ENCODE peak calls at places on chromosomes 16 and 17, in eight cellular contexts. H is GM23338, N is HCT116, I is SK-N-SH, M is GM12878, L is K562, Q is HL-60, X is HepG2. J is an unnamed sample.
A peak's percentile ranks its signal among the peaks of the same experiment; 100 is the strongest.

GRCh38 chr16:11794991-11795886 is 1.8 kb downstream of the ZC3H7A start:
- DNase-seq in X (no peak), L (no peak), N (no peak), H (no peak), Q (no peak), M (no peak), I (no peak), J (no peak)

GRCh38 chr17:8832711-8833352 is 33.7 kb upstream of the MFSD6L start:
- DNase-seq in N (peak; percentile 12), M (no peak), X (no peak), Q (no peak), H (peak; percentile 85), I (peak; percentile 75), L (peak; percentile 73), J (no peak)

GRCh38 chr17:39927928-39928867 is 666 bp downstream of the LRRC3C start:
- DNase-seq in H (peak; percentile 88), M (no peak), L (peak; percentile 40), Q (no peak), I (peak; percentile 52), X (peak; percentile 72), N (no peak), J (no peak)

GRCh38 chr16:49628148-49628547 is 227.8 kb downstream of the ZNF423 start:
- DNase-seq in N (no peak), Q (no peak), H (no peak), X (no peak), I (no peak), M (no peak), L (no peak), J (no peak)

GRCh38 chr16:87945351-87946042 is 5.7 kb upstream of the BANP start:
- DNase-seq in H (peak; percentile 85), I (peak; percentile 90), X (no peak), N (peak; percentile 90), Q (no peak), M (no peak), L (no peak), J (no peak)

GRCh38 chr16:46826618-46827017 is 4.4 kb downstream of the C16orf87 start:
- DNase-seq in I (no peak), M (no peak), N (no peak), H (no peak), Q (no peak), X (no peak), L (no peak), J (no peak)

GRCh38 chr16:58377932-58378331 is 14.3 kb upstream of the GINS3 start:
- DNase-seq in Q (no peak), N (no peak), H (no peak), I (no peak), M (no peak), L (no peak), X (no peak), J (no peak)

GRCh38 chr16:89687092-89687940 is 827 bp downstream of the CDK10 start:
- DNase-seq in X (peak; percentile 99), I (no peak), H (peak; percentile 59), L (peak; percentile 52), N (no peak), M (peak; percentile 24), Q (no peak), J (no peak)

GRCh38 chr17:57925361-57925990 is 29.7 kb downstream of the CUEDC1 start:
- DNase-seq in X (no peak), Q (no peak), H (no peak), I (peak; percentile 64), L (no peak), N (no peak), M (no peak), J (no peak)

GRCh38 chr16:68378436-68379415 is 67.9 kb downstream of the PRMT7 start:
- DNase-seq in N (no peak), X (no peak), L (peak; percentile 39), Q (no peak), M (no peak), I (no peak), H (no peak), J (no peak)

GRCh38 chr16:1681032-1681431 is 3.0 kb downstream of the JPT2 start:
- DNase-seq in L (no peak), I (no peak), Q (no peak), M (no peak), X (no peak), H (no peak), N (no peak), J (no peak)

GRCh38 chr17:20153231-20153630 is 144.1 kb downstream of the SPECC1 start:
- DNase-seq in X (no peak), I (no peak), Q (no peak), H (no peak), L (no peak), N (no peak), M (no peak), J (no peak)

GRCh38 chr16:85844786-85845185 is 45.3 kb downstream of the COX4I1 start:
- DNase-seq in M (no peak), H (no peak), L (no peak), I (no peak), N (no peak), Q (no peak), X (peak; percentile 29), J (no peak)

GRCh38 chr16:85846461-85846860 is 47.0 kb downstream of the COX4I1 start:
- DNase-seq in X (no peak), M (no peak), Q (no peak), N (no peak), H (no peak), L (no peak), I (no peak), J (no peak)

GRCh38 chr16:85843471-85844168 is 44.1 kb downstream of the COX4I1 start:
- DNase-seq in Q (no peak), H (no peak), M (no peak), N (no peak), I (no peak), L (no peak), X (no peak), J (no peak)

GRCh38 chr16:85844169-85844481 is 44.6 kb downstream of the COX4I1 start:
- DNase-seq in N (no peak), I (no peak), X (no peak), M (no peak), L (no peak), H (no peak), Q (no peak), J (no peak)

GRCh38 chr16:85845276-85845675 is 45.8 kb downstream of the COX4I1 start:
- DNase-seq in N (no peak), H (no peak), X (no peak), I (no peak), L (no peak), M (no peak), Q (no peak), J (no peak)
- H3K27me3 ChIP-seq in N (peaks cover 16% of the 10 kb centered on the region), H (no peaks in the 10 kb centered on the region), X (peaks cover 6% of the 10 kb centered on the region), I (peaks cover 89% of the 10 kb centered on the region), L (peaks cover 88% of the 10 kb centered on the region), M (no peaks in the 10 kb centered on the region), Q (no peaks in the 10 kb centered on the region), J (no peaks in the 10 kb centered on the region)

GRCh38 chr17:44198721-44199552 is 747 bp downstream of the ATXN7L3 start:
- DNase-seq in M (no peak), I (peak; percentile 97), H (peak; percentile 82), Q (no peak), L (peak; percentile 91), N (no peak), X (no peak), J (no peak)

GRCh38 chr17:44200478-44201155 is 933 bp upstream of the ATXN7L3 start:
- DNase-seq in Q (no peak), I (no peak), M (no peak), X (peak; percentile 38), N (no peak), L (no peak), H (peak; percentile 43), J (no peak)

GRCh38 chr17:44197107-44197506 is 2.6 kb downstream of the ATXN7L3 start:
- DNase-seq in Q (no peak), X (no peak), M (no peak), L (no peak), I (no peak), N (no peak), H (no peak), J (no peak)

GRCh38 chr17:44197980-44198720 is 1.5 kb downstream of the ATXN7L3 start:
- DNase-seq in Q (peak; percentile 85), I (no peak), M (no peak), L (peak; percentile 62), N (peak; percentile 57), H (peak; percentile 46), X (no peak), J (no peak)

GRCh38 chr17:44199553-44200477 is at the start of gene ATXN7L3:
- DNase-seq in N (peak; percentile 94), I (peak; percentile 99), H (peak; percentile 99), X (peak; percentile 97), L (peak; percentile 94), Q (peak; percentile 96), M (peak; percentile 87), J (no peak)
- TF ChIP-seq POLR2AphosphoS5 in N (no peak), I (peak; percentile 30), H (no peak), X (peak; percentile 59), L (peak; percentile 5), Q (no peak), M (no peak), J (peak; percentile 7)

DNA sequence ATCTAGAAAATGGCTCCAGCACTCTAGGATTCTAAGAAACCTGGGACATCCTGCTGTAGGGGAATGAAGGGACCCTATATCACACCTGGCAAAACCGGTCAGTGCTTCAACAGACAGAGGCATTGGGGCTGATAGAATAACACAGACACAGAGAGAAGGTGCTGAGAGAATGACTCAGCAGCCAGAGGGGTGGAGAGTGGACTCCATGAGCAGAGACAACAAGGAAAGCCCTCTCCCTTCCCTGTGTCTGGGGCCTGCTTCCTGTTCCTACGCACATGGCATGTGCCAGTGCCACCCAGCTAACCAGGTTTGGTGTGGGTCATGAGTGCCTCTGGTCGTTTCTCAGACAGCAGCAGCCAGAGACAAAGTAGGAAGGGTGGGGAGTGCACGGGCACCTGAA is 140.3 kb downstream of the CCT6B start:
- DNase-seq in Q (no peak), I (peak; percentile 39), M (no peak), L (no peak), H (no peak), X (no peak), N (no peak), J (no peak)
- TF ChIP-seq REST in Q (no peak), I (no peak), M (no peak), L (no peak), H (no peak), X (no peak), N (no peak), J (no peak)

DNA sequence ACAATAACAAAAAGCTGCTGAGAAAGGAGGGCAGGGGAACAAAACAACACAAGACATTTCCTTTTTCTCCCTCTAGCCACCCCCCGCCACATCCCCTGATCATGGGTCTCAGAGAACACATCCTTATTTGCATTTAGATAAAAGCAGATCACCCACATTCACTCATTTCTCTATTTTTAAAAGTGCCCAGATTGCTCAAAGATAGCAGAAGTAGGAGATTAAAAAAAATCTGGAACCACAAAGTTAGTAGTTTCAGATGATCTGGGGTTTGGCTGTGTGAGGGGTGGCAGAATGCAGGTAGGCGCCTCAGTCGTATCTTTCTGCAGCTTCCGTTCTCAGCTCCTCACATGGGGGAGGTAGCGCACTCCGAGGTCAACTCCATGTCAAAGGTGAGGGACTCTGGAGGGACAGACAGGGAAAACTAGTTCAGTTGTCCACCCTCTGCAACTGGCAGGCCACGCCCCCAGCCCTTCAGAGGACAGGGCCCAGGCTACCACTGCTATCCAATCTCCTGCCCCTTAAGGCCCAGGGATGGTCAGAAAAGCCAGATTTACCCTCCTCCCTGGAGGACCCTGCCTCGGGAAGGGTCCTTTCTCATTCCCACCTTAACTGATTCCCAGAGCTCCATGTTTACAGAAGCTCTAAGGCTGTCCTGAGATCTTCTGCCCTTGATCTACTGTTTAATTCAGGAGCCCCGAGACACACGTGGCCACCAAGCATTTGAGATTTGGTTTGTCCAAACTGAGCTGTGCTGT is 27.3 kb downstream of the STAT5A start:
- DNase-seq in Q (no peak), I (no peak), L (peak; percentile 74), M (peak; percentile 57), N (no peak), H (no peak), X (no peak), J (no peak)
- H3K27me3 ChIP-seq in Q (no peaks in the 10 kb centered on the region), I (no peaks in the 10 kb centered on the region), L (no peaks in the 10 kb centered on the region), M (no peaks in the 10 kb centered on the region), N (no peaks in the 10 kb centered on the region), H (no peaks in the 10 kb centered on the region), X (no peaks in the 10 kb centered on the region), J (no peaks in the 10 kb centered on the region)

J was measured in Panc1.